ENCODE peak calls at places on chromosome 13, in four cellular contexts. One of them, this sample, is unnamed.

GRCh38 chr13:66967825-66968597 is 262.1 kb downstream of the PCDH9 start:
- DNase-seq in tibial artery: no peak
- DNase-seq in stimulated activated CD4-positive, alpha-beta T cell treated with anti-CD3 and anti-CD28 coated beads, Interleukin-12 subunit alpha, Interleukin-12 subunit beta, amount 100 ng/mL, for 4 hours: no peak
- DNase-seq in left lung: no peak
- DNase-seq in this sample: no peak

GRCh38 chr13:92806215-92806614 is 420.4 kb upstream of the GPC6 start:
- DNase-seq in stimulated activated CD4-positive, alpha-beta T cell treated with anti-CD3 and anti-CD28 coated beads, Interleukin-12 subunit alpha, Interleukin-12 subunit beta, amount 100 ng/mL, for 4 hours: no peak
- DNase-seq in tibial artery: no peak
- DNase-seq in left lung: no peak
- DNase-seq in this sample: no peak

GRCh38 chr13:41352935-41353801 is 42.1 kb downstream of the NAA16 start:
- DNase-seq in left lung: no peak
- DNase-seq in tibial artery: no peak
- DNase-seq in stimulated activated CD4-positive, alpha-beta T cell treated with anti-CD3 and anti-CD28 coated beads, Interleukin-12 subunit alpha, Interleukin-12 subunit beta, amount 100 ng/mL, for 4 hours: no peak
- DNase-seq in this sample: no peak

GRCh38 chr13:95267662-95268369 is 33.4 kb downstream of the ABCC4 start:
- DNase-seq in tibial artery: no peak
- DNase-seq in left lung: no peak
- DNase-seq in stimulated activated CD4-positive, alpha-beta T cell treated with anti-CD3 and anti-CD28 coated beads, Interleukin-12 subunit alpha, Interleukin-12 subunit beta, amount 100 ng/mL, for 4 hours: no peak
- DNase-seq in this sample: no peak

GRCh38 chr13:20567881-20568528 is 1.0 kb downstream of the IFT88 start:
- DNase-seq in tibial artery: no peak
- DNase-seq in stimulated activated CD4-positive, alpha-beta T cell treated with anti-CD3 and anti-CD28 coated beads, Interleukin-12 subunit alpha, Interleukin-12 subunit beta, amount 100 ng/mL, for 4 hours: no peak
- DNase-seq in left lung: no peak
- DNase-seq in this sample: no peak

GRCh38 chr13:25111557-25111956 is 15.6 kb downstream of the PABPC3 start:
- DNase-seq in stimulated activated CD4-positive, alpha-beta T cell treated with anti-CD3 and anti-CD28 coated beads, Interleukin-12 subunit alpha, Interleukin-12 subunit beta, amount 100 ng/mL, for 4 hours: no peak
- DNase-seq in tibial artery: no peak
- DNase-seq in left lung: no peak
- DNase-seq in this sample: no peak

GRCh38 chr13:76852991-76853390 is 33.2 kb downstream of the KCTD12 start:
- DNase-seq in tibial artery: no peak
- DNase-seq in stimulated activated CD4-positive, alpha-beta T cell treated with anti-CD3 and anti-CD28 coated beads, Interleukin-12 subunit alpha, Interleukin-12 subunit beta, amount 100 ng/mL, for 4 hours: no peak
- DNase-seq in left lung: no peak
- DNase-seq in this sample: no peak

GRCh38 chr13:51524312-51524711 is 60.0 kb upstream of the WDFY2 start:
- DNase-seq in tibial artery: no peak
- DNase-seq in left lung: no peak
- DNase-seq in stimulated activated CD4-positive, alpha-beta T cell treated with anti-CD3 and anti-CD28 coated beads, Interleukin-12 subunit alpha, Interleukin-12 subunit beta, amount 100 ng/mL, for 4 hours: no peak
- DNase-seq in this sample: no peak

GRCh38 chr13:111046590-111047141 is 68.4 kb upstream of the ARHGEF7 start:
- DNase-seq in stimulated activated CD4-positive, alpha-beta T cell treated with anti-CD3 and anti-CD28 coated beads, Interleukin-12 subunit alpha, Interleukin-12 subunit beta, amount 100 ng/mL, for 4 hours: no peak
- DNase-seq in tibial artery: no peak
- DNase-seq in left lung: no peak
- DNase-seq in this sample: peak; percentile 50